ENCODE peak calls at places on chromosomes 11 and 22, in ten cellular contexts. Z is brain pericyte; T is C1 segment of cervical spinal cord; C is H9; H is activated T-helper 1 cell treated with Interleukin-2 at 50 U/mL for 16 hours; D is stimulated activated CD4-positive, alpha-beta T cell treated with anti-CD3 and anti-CD28 coated beads, Interleukin-4, amount 100 ng/mL, for 24 hours; E is MM.1S; U is activated CD4-positive, alpha-beta memory T cell treated with anti-CD3 and anti-CD28 coated beads for 36 hours; Y is A549; V is heart right ventricle. I is an unnamed sample.

GRCh38 chr11:76453248-76453647 is 8.4 kb downstream of the EMSY start:
- DNase-seq in Y (no peak), T (no peak), V (no peak), H (no peak), Z (no peak), E (no peak), C (no peak), U (no peak), D (no peak), I (no peak)

GRCh38 chr11:8714622-8715225 is 32.1 kb downstream of the RPL27A start:
- DNase-seq in C (no peak), U (no peak), Z (no peak), T (no peak), E (no peak), D (no peak), Y (no peak), H (no peak), V (no peak), I (no peak)

GRCh38 chr22:38397189-38398097 is 57.6 kb downstream of the KCNJ4 start:
- DNase-seq in E (peak), Z (no peak), C (peak), Y (no peak), U (peak), D (no peak), V (peak), T (no peak), H (no peak), I (peak)

GRCh38 chr22:30841264-30841663 is 127.3 kb downstream of the MORC2 start:
- DNase-seq in H (no peak), Y (no peak), V (no peak), D (no peak), Z (no peak), C (no peak), T (no peak), E (no peak), U (no peak), I (no peak)

GRCh38 chr22:32650553-32651345 is 150.8 kb upstream of the TIMP3 start:
- DNase-seq in C (no peak), V (no peak), E (no peak), Z (no peak), Y (no peak), T (no peak), H (no peak), U (no peak), D (no peak), I (no peak)

GRCh38 chr11:34356576-34356917 is 1.3 kb downstream of the ABTB2 start:
- DNase-seq in D (peak), E (no peak), U (no peak), Z (no peak), H (peak), C (peak), T (no peak), Y (no peak), V (no peak), I (no peak)

GRCh38 chr22:29617922-29618629 is 14.6 kb downstream of the NF2 start:
- DNase-seq in D (no peak), H (no peak), V (no peak), Y (no peak), Z (no peak), E (no peak), U (no peak), C (no peak), T (no peak), I (no peak)

GRCh38 chr22:28607710-28608109 is 71.9 kb downstream of the TTC28 start:
- DNase-seq in U (no peak), Z (no peak), H (no peak), V (no peak), C (no peak), T (no peak), Y (no peak), D (no peak), E (no peak), I (no peak)

GRCh38 chr22:30968015-30968923 is at the start of gene MORC2:
- DNase-seq in H (no peak), C (peak), D (no peak), U (no peak), T (no peak), E (peak), Y (peak), V (peak), Z (no peak), I (peak)

GRCh38 chr11:20022363-20023081 is 137.8 kb downstream of the DBX1 start:
- DNase-seq in C (peak), H (no peak), V (no peak), U (no peak), E (no peak), Z (peak), D (no peak), T (no peak), Y (peak), I (no peak)

GRCh38 chr22:45876136-45877035 is 100.6 kb downstream of the WNT7B start:
- DNase-seq in D (no peak), V (no peak), Z (no peak), T (no peak), U (peak), Y (no peak), C (peak), H (no peak), E (no peak), I (no peak)

GRCh38 chr22:42243802-42244060 is 26.7 kb downstream of the TCF20 start:
- DNase-seq in Z (no peak), Y (no peak), T (no peak), U (no peak), H (no peak), V (no peak), E (no peak), D (no peak), C (no peak), I (no peak)

GRCh38 chr11:130653838-130654601 is 205.6 kb downstream of the ADAMTS15 start:
- DNase-seq in E (no peak), H (no peak), C (no peak), V (peak), Y (no peak), D (no peak), T (peak), Z (no peak), U (no peak), I (peak)

GRCh38 chr11:35304393-35304790 is 115.0 kb downstream of the SLC1A2 start:
- DNase-seq in H (no peak), U (peak), V (no peak), T (no peak), C (no peak), Y (peak), Z (peak), E (no peak), D (no peak), I (no peak)

GRCh38 chr11:11748706-11749365 is 92.9 kb upstream of the USP47 start:
- DNase-seq in T (no peak), Z (no peak), E (no peak), U (no peak), Y (no peak), C (no peak), V (no peak), D (no peak), H (no peak), I (no peak)

GRCh38 chr11:116233581-116233980 is 539.2 kb downstream of the BUD13 start:
- DNase-seq in T (no peak), Z (no peak), V (peak), H (no peak), Y (no peak), D (no peak), E (no peak), U (no peak), C (no peak), I (no peak)

GRCh38 chr11:1389932-1390587 is at the start of gene BRSK2:
- DNase-seq in E (no peak), T (no peak), U (no peak), V (no peak), C (no peak), D (no peak), Y (no peak), H (no peak), Z (no peak), I (no peak)

GRCh38 chr11:77193915-77194830 is 66.1 kb downstream of the MYO7A start:
- DNase-seq in H (no peak), E (no peak), Y (no peak), Z (no peak), U (no peak), D (no peak), T (no peak), V (no peak), C (no peak), I (no peak)

GRCh38 chr11:118398797-118399564 is 2.4 kb upstream of the ATP5MG start:
- DNase-seq in D (peak), T (no peak), U (peak), Y (no peak), H (peak), V (no peak), E (peak), C (no peak), Z (no peak), I (no peak)

GRCh38 chr11:12288212-12288933 is 89.0 kb upstream of the PARVA start:
- DNase-seq in D (peak), Y (peak), V (peak), T (peak), Z (peak), E (peak), H (peak), U (peak), C (peak), I (peak)

GRCh38 chr22:26474687-26475086 is 8.9 kb downstream of the HPS4 start:
- DNase-seq in D (no peak), Z (no peak), C (no peak), E (no peak), Y (no peak), H (no peak), U (no peak), V (no peak), T (no peak), I (no peak)

GRCh38 chr11:2672553-2673249 is 27.1 kb downstream of the KCNQ1OT1 start:
- DNase-seq in V (no peak), Z (no peak), U (peak), T (no peak), D (no peak), Y (no peak), E (no peak), H (no peak), C (peak), I (peak)

GRCh38 chr22:45179276-45180049 is 15.7 kb downstream of the NUP50 start:
- DNase-seq in T (no peak), Z (no peak), D (no peak), E (no peak), C (no peak), Y (no peak), H (no peak), U (peak), V (no peak), I (no peak)

GRCh38 chr22:43013355-43014061 is 1.4 kb downstream of the PACSIN2 start:
- DNase-seq in Y (no peak), E (no peak), C (no peak), Z (no peak), H (no peak), U (peak), T (no peak), D (no peak), V (no peak), I (no peak)

GRCh38 chr22:38303974-38304373 is 13.3 kb downstream of the CSNK1E start:
- DNase-seq in V (no peak), E (no peak), U (no peak), C (no peak), H (no peak), Y (no peak), T (no peak), D (no peak), Z (no peak), I (no peak)

GRCh38 chr22:43698403-43698802 is 113.7 kb downstream of the EFCAB6 start:
- DNase-seq in E (no peak), Y (no peak), C (no peak), U (no peak), Z (no peak), D (no peak), H (no peak), T (no peak), V (no peak), I (no peak)

GRCh38 chr22:31089101-31090100 is 8.3 kb downstream of the SMTN start:
- DNase-seq in U (peak), V (peak), T (no peak), H (peak), D (peak), Y (no peak), E (peak), Z (no peak), C (no peak), I (no peak)

GRCh38 chr11:70501026-70501901 is 102.9 kb downstream of the CTTN start:
- DNase-seq in T (no peak), H (no peak), Y (no peak), Z (no peak), V (peak), E (no peak), U (no peak), D (no peak), C (no peak), I (no peak)

GRCh38 chr11:126229782-126230540 is 18.4 kb downstream of the FAM118B start:
- DNase-seq in V (no peak), Z (no peak), H (no peak), D (no peak), E (no peak), C (no peak), U (no peak), T (no peak), Y (no peak), I (no peak)

GRCh38 chr22:19942071-19942885 is 660 bp upstream of the TXNRD2 start:
- DNase-seq in T (no peak), V (peak), Z (no peak), E (peak), H (no peak), Y (peak), C (no peak), U (peak), D (no peak), I (no peak)

GRCh38 chr22:42316988-42317387 is 46.5 kb upstream of the TCF20 start:
- DNase-seq in Y (no peak), V (no peak), H (peak), U (peak), C (no peak), Z (no peak), D (peak), E (no peak), T (peak), I (peak)

GRCh38 chr11:84865791-84866535 is 761.2 kb downstream of the DLG2 start:
- DNase-seq in E (no peak), Z (no peak), H (no peak), V (no peak), T (no peak), D (no peak), U (no peak), C (no peak), Y (no peak), I (no peak)

I was measured in left colon.